ENCODE peak calls at places on chromosome 6, in four cellular contexts. W, K, E and P are unnamed samples.
A peak's percentile ranks its signal among the peaks of the same experiment; 100 is the strongest.

GRCh38 chr6:76342611-76343160 is 270.2 kb upstream of the IMPG1 start:
- DNase-seq in W (no peak), K (no peak), E (no peak), P (no peak)

GRCh38 chr6:13428528-13429405 is 58.6 kb downstream of the GFOD1 start:
- DNase-seq in W (no peak), K (no peak), E (no peak), P (no peak)

GRCh38 chr6:5671162-5671561 is 335.6 kb downstream of the NRN1 start:
- DNase-seq in W (no peak), K (no peak), E (no peak), P (peak; percentile 32)

GRCh38 chr6:9612489-9612888 is 802.4 kb downstream of the TFAP2A start:
- DNase-seq in W (no peak), K (no peak), E (no peak), P (no peak)

GRCh38 chr6:131755597-131755996 is 44.8 kb upstream of the CTAGE9 start:
- DNase-seq in W (no peak), K (no peak), E (no peak), P (no peak)

GRCh38 chr6:146866731-146867414 is 268.1 kb downstream of the ADGB start:
- DNase-seq in W (no peak), K (no peak), E (no peak), P (no peak)

GRCh38 chr6:55445648-55446204 is 118.5 kb downstream of the GFRAL start:
- DNase-seq in W (peak; percentile 30), K (no peak), E (peak; percentile 16), P (no peak)

GRCh38 chr6:13480631-13481501 is 6.5 kb downstream of the GFOD1 start:
- DNase-seq in W (no peak), K (no peak), E (no peak), P (no peak)

GRCh38 chr6:116730513-116730912 is 35.0 kb downstream of the FAM162B start:
- DNase-seq in W (no peak), K (no peak), E (no peak), P (no peak)

GRCh38 chr6:79453558-79454042 is 83.6 kb downstream of the LCA5 start:
- DNase-seq in W (no peak), K (no peak), E (no peak), P (no peak)

GRCh38 chr6:69097948-69098347 is 462.9 kb downstream of the ADGRB3 start:
- DNase-seq in W (no peak), K (no peak), E (no peak), P (no peak)

GRCh38 chr6:35084041-35084491 is 57.1 kb downstream of the TCP11 start:
- DNase-seq in W (no peak), K (peak; percentile 83), E (peak; percentile 41), P (no peak)

GRCh38 chr6:118996289-118996820 is 61.4 kb upstream of the MCM9 start:
- DNase-seq in W (no peak), K (no peak), E (no peak), P (no peak)

GRCh38 chr6:131488780-131489179 is 84.2 kb upstream of the ARG1 start:
- DNase-seq in W (no peak), K (no peak), E (no peak), P (no peak)

GRCh38 chr6:108145639-108146038 is 20.2 kb upstream of the NR2E1 start:
- DNase-seq in W (no peak), K (no peak), E (no peak), P (no peak)

GRCh38 chr6:144217264-144217663 is 66.9 kb downstream of the STX11 start:
- DNase-seq in W (peak; percentile 53), K (no peak), E (no peak), P (no peak)

GRCh38 chr6:3565291-3565690 is 108.4 kb upstream of the SLC22A23 start:
- DNase-seq in W (no peak), K (no peak), E (no peak), P (no peak)

GRCh38 chr6:105194106-105194505 is 14.3 kb upstream of the POPDC3 start:
- DNase-seq in W (no peak), K (no peak), E (no peak), P (no peak)

GRCh38 chr6:38973178-38974057 is 75.2 kb upstream of the GLP1R start:
- DNase-seq in W (peak; percentile 6), K (no peak), E (peak; percentile 64), P (no peak)

GRCh38 chr6:157561037-157561790 is 180.2 kb downstream of the ZDHHC14 start:
- DNase-seq in W (no peak), K (no peak), E (no peak), P (no peak)

GRCh38 chr6:72111611-72112010 is 225.3 kb downstream of the RIMS1 start:
- DNase-seq in W (no peak), K (no peak), E (no peak), P (no peak)

GRCh38 chr6:41171908-41172307 is 9.0 kb upstream of the TREM2 start:
- DNase-seq in W (no peak), K (no peak), E (no peak), P (no peak)

GRCh38 chr6:108921547-108922331 is 73.5 kb downstream of the ARMC2 start:
- DNase-seq in W (no peak), K (peak; percentile 78), E (no peak), P (no peak)

GRCh38 chr6:73421534-73421933 is 26.9 kb downstream of the DDX43 start:
- DNase-seq in W (no peak), K (no peak), E (no peak), P (no peak)

GRCh38 chr6:166830185-166830890 is 126.0 kb downstream of the RNASET2 start:
- DNase-seq in W (no peak), K (no peak), E (no peak), P (no peak)

GRCh38 chr6:3553254-3553653 is 96.4 kb upstream of the SLC22A23 start:
- DNase-seq in W (no peak), K (no peak), E (no peak), P (no peak)

GRCh38 chr6:11586574-11586973 is 49.0 kb downstream of the TMEM170B start:
- DNase-seq in W (peak; percentile 95), K (no peak), E (no peak), P (no peak)

GRCh38 chr6:122491915-122492537 is 20.4 kb upstream of the SERINC1 start:
- DNase-seq in W (peak; percentile 33), K (peak; percentile 76), E (peak; percentile 70), P (peak; percentile 67)

GRCh38 chr6:158706369-158706982 is 56.6 kb downstream of the SYTL3 start:
- DNase-seq in W (peak; percentile 61), K (peak; percentile 86), E (peak; percentile 75), P (no peak)

GRCh38 chr6:49849121-49849907 is 17.0 kb downstream of the CRISP1 start:
- DNase-seq in W (peak; percentile 18), K (no peak), E (peak; percentile 15), P (peak; percentile 30)

GRCh38 chr6:23176883-23177282 is 607.5 kb downstream of the HDGFL1 start:
- DNase-seq in W (no peak), K (no peak), E (no peak), P (no peak)

GRCh38 chr6:4134841-4135664 is at the start of gene ECI2:
- DNase-seq in W (peak; percentile 89), K (no peak), E (peak; percentile 81), P (peak; percentile 74)

GRCh38 chr6:123994891-123995635 is 191.4 kb downstream of the NKAIN2 start:
- DNase-seq in W (no peak), K (no peak), E (no peak), P (no peak)

GRCh38 chr6:55913213-55914195 is 38.1 kb upstream of the BMP5 start:
- DNase-seq in W (no peak), K (no peak), E (no peak), P (no peak)

GRCh38 chr6:6105472-6106036 is 98.8 kb upstream of the NRN1 start:
- DNase-seq in W (no peak), K (no peak), E (no peak), P (no peak)

GRCh38 chr6:115721564-115721963 is 339.1 kb downstream of the FRK start:
- DNase-seq in W (no peak), K (no peak), E (no peak), P (no peak)

GRCh38 chr6:108850669-108851467 is 2.6 kb downstream of the ARMC2 start:
- DNase-seq in W (no peak), K (no peak), E (no peak), P (no peak)

GRCh38 chr6:83862776-83863471 is 3.4 kb downstream of the CYB5R4 start:
- DNase-seq in W (no peak), K (no peak), E (no peak), P (no peak)

GRCh38 chr6:166361080-166361429 is 18.7 kb upstream of the SFT2D1 start:
- DNase-seq in W (no peak), K (no peak), E (no peak), P (no peak)

GRCh38 chr6:6581014-6581413 is 7.5 kb upstream of the LY86 start:
- DNase-seq in W (no peak), K (no peak), E (no peak), P (no peak)

GRCh38 chr6:99547526-99547925 is 20.9 kb downstream of the CCNC start:
- DNase-seq in W (no peak), K (no peak), E (no peak), P (no peak)
- H3K27ac ChIP-seq in W (no peak overlapping the region), K (no peak overlapping the region), E (no peak overlapping the region), P (no peak overlapping the region)

DNA sequence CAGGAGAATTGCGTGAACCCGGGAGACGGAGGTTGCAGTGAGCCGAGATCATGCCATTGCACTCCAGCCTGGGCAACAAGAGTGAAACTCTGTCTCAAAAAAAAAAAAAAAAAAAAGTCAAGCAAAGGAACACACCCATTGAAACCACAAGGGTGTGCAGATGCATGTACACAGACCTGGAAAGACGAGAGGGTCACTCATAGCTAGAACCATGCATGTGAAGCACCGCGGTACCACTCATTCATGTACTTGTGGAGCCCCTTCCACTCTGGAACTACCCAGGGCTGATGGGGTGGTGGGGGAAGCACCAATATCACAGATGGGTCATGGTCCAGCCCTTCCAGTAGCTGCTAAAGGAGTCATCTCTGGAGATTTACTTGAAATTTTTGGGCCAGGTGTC is 7.4 kb upstream of the TJAP1 start:
- DNase-seq in W (no peak), K (no peak), E (no peak), P (no peak)
- H3K4me1 ChIP-seq in W (no peaks in the 10 kb centered on the region), K (no peaks in the 10 kb centered on the region), E (no peaks in the 10 kb centered on the region), P (no peaks in the 10 kb centered on the region)

GRCh38 chr6:1851681-1852456 is 242.2 kb downstream of the FOXC1 start:
- DNase-seq in W (no peak), K (no peak), E (no peak), P (no peak)
- H3K4me3 ChIP-seq in W (no peak overlapping the region), K (no peak overlapping the region), E (no peak overlapping the region), P (no peak overlapping the region)

DNA sequence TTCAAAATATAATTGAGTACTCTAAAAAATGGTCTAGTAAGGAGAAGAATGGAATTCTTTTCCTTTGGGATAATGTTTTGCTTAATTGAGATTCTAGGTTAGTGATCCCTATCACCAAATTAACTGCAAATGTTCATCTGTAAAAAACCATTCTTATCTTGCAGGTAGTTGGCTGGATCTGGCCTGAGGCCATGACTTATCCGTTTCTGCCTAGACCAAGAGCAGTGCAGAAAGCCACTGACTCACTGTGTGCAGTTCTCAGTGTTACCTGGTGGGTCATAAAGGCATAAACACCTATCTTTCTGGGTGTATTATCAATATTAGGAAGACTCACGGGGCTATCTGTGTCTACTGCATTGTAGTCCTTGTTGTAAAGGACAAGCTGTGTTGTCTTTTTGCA is 10.8 kb downstream of the RIPOR2 start:
- DNase-seq in W (no peak), K (no peak), E (no peak), P (no peak)
- H3K27ac ChIP-seq in W (no peak overlapping the region), K (no peak overlapping the region), E (no peak overlapping the region), P (peak overlapping the region; percentile 85)

GRCh38 chr6:110063864-110064263 is 85.8 kb downstream of the GPR6 start:
- DNase-seq in W (no peak), K (no peak), E (no peak), P (no peak)
- H3K4me1 ChIP-seq in W (no peaks in the 10 kb centered on the region), K (no peaks in the 10 kb centered on the region), E (no peaks in the 10 kb centered on the region), P (no peaks in the 10 kb centered on the region)